ENCODE peak calls at places on chromosomes 3 and 15, in nine cellular contexts. Q is LoVo, X is ureter, M is HFF-Myc, Y is head of caudate nucleus, L is fibroblast of mammary gland, G is cardiac muscle cell, S is NT2/D1, A is substantia nigra. N is an unnamed sample.

GRCh38 chr15:76903251-76903681 is 1.9 kb downstream of the SCAPER start:
- DNase-seq in G (peak; percentile 4), A (no peak), X (no peak), M (no peak), S (no peak), Y (no peak), L (peak; percentile 51), Q (peak; percentile 7), N (peak; percentile 52)

GRCh38 chr3:13685721-13686120 is 136.8 kb downstream of the FBLN2 start:
- DNase-seq in A (no peak), Y (no peak), S (no peak), L (no peak), Q (no peak), X (no peak), G (no peak), M (no peak), N (no peak)

GRCh38 chr3:43872901-43873300 is 182.2 kb downstream of the ABHD5 start:
- DNase-seq in X (no peak), G (no peak), M (no peak), S (peak; percentile 38), L (peak; percentile 67), Y (peak; percentile 73), Q (no peak), A (no peak), N (no peak)

GRCh38 chr3:151964768-151965167 is 91.3 kb downstream of the SUCNR1 start:
- DNase-seq in Y (no peak), G (no peak), S (no peak), Q (no peak), X (no peak), M (no peak), A (no peak), L (peak; percentile 55), N (no peak)

GRCh38 chr3:107068980-107069379 is 308.3 kb upstream of the CCDC54 start:
- DNase-seq in Q (no peak), M (peak; percentile 59), Y (peak; percentile 52), A (no peak), S (no peak), L (peak; percentile 95), G (no peak), X (no peak), N (no peak)

GRCh38 chr15:43939070-43939469 is 112.3 kb downstream of the WDR76 start:
- DNase-seq in M (no peak), Q (peak; percentile 19), X (no peak), L (peak; percentile 47), Y (no peak), G (no peak), A (no peak), S (no peak), N (peak; percentile 7)

GRCh38 chr3:96813820-96814580 is 394 bp upstream of the EPHA6 start:
- DNase-seq in L (peak; percentile 48), A (no peak), Q (no peak), S (peak; percentile 40), Y (peak; percentile 64), M (no peak), X (peak; percentile 67), G (peak; percentile 64), N (peak; percentile 76)

GRCh38 chr3:170418422-170419300 is at the start of gene CLDN11:
- DNase-seq in Q (peak; percentile 47), L (peak; percentile 63), A (peak; percentile 26), X (peak; percentile 54), Y (peak; percentile 82), S (no peak), M (no peak), G (peak; percentile 70), N (no peak)

GRCh38 chr15:89672221-89673161 is 6.7 kb downstream of the PLIN1 start:
- DNase-seq in X (peak; percentile 9), G (no peak), Q (no peak), Y (no peak), A (no peak), L (peak; percentile 38), S (no peak), M (no peak), N (no peak)

GRCh38 chr3:40921251-40921650 is 278.1 kb upstream of the CTNNB1 start:
- DNase-seq in M (no peak), Q (no peak), X (no peak), Y (no peak), A (no peak), S (no peak), G (no peak), L (no peak), N (no peak)

GRCh38 chr3:188905991-188906635 is 265.7 kb upstream of the TPRG1 start:
- DNase-seq in L (no peak), A (no peak), Y (peak; percentile 41), M (no peak), Q (no peak), S (no peak), G (no peak), X (no peak), N (no peak)

GRCh38 chr15:101810451-101810850 is 1.6 kb upstream of the OR4F15 start:
- DNase-seq in X (no peak), Q (no peak), G (no peak), L (no peak), S (no peak), M (no peak), A (no peak), Y (no peak), N (no peak)

GRCh38 chr3:88324788-88325187 is 175.0 kb downstream of the C3orf38 start:
- DNase-seq in A (no peak), M (no peak), L (no peak), G (no peak), Q (no peak), X (no peak), Y (no peak), S (no peak), N (no peak)

GRCh38 chr15:66819084-66819483 is 117.0 kb downstream of the SMAD6 start:
- DNase-seq in A (no peak), G (no peak), M (no peak), Y (no peak), Q (peak; percentile 38), S (no peak), X (no peak), L (peak; percentile 25), N (no peak)

GRCh38 chr3:141578197-141578596 is 91.4 kb downstream of the RASA2 start:
- DNase-seq in S (no peak), Y (no peak), M (no peak), L (peak; percentile 85), Q (no peak), X (no peak), G (no peak), A (no peak), N (no peak)

GRCh38 chr3:125310623-125311076 is 64.5 kb downstream of the ZNF148 start:
- DNase-seq in X (no peak), S (no peak), Q (peak; percentile 63), M (no peak), G (no peak), L (no peak), Y (no peak), A (no peak), N (no peak)

GRCh38 chr3:98855811-98856400 is 45.6 kb downstream of the DCBLD2 start:
- DNase-seq in S (no peak), G (no peak), M (peak; percentile 69), A (no peak), L (peak; percentile 97), Q (no peak), X (no peak), Y (no peak), N (no peak)

GRCh38 chr3:187291001-187291511 is 481 bp downstream of the MASP1 start:
- DNase-seq in G (peak; percentile 44), L (peak; percentile 47), Y (no peak), X (no peak), A (no peak), M (no peak), S (no peak), Q (no peak), N (no peak)

GRCh38 chr15:29756358-29757267 is 65.7 kb downstream of the TJP1 start:
- DNase-seq in X (no peak), G (no peak), A (no peak), Y (peak; percentile 11), Q (no peak), L (no peak), S (no peak), M (no peak), N (peak; percentile 32)

N was measured in HAP-1.